ENCODE peak calls at places on chromosomes 13 and 19, in nine cellular contexts. One of them, this sample, is unnamed.

GRCh38 chr13:108272333-108272732 is 2.8 kb downstream of the TNFSF13B start:
- DNase-seq in ovary: no peak
- DNase-seq in AG04449: no peak
- DNase-seq in CD4-positive, alpha-beta memory T cell: no peak
- DNase-seq in PC-9: no peak
- DNase-seq in lower lobe of right lung: no peak
- DNase-seq in IMR-90: peak
- DNase-seq in SK-N-SH: no peak
- DNase-seq in fibroblast of pulmonary artery: no peak
- DNase-seq in this sample: no peak

GRCh38 chr13:74556002-74556551 is 421.9 kb upstream of the KLF12 start:
- DNase-seq in ovary: no peak
- DNase-seq in AG04449: no peak
- DNase-seq in CD4-positive, alpha-beta memory T cell: no peak
- DNase-seq in PC-9: no peak
- DNase-seq in lower lobe of right lung: no peak
- DNase-seq in IMR-90: no peak
- DNase-seq in SK-N-SH: peak
- DNase-seq in fibroblast of pulmonary artery: no peak
- DNase-seq in this sample: no peak

GRCh38 chr19:40693150-40693788 is 2.8 kb upstream of the NUMBL start:
- DNase-seq in ovary: no peak
- DNase-seq in AG04449: no peak
- DNase-seq in CD4-positive, alpha-beta memory T cell: no peak
- DNase-seq in PC-9: no peak
- DNase-seq in lower lobe of right lung: no peak
- DNase-seq in IMR-90: no peak
- DNase-seq in SK-N-SH: no peak
- DNase-seq in fibroblast of pulmonary artery: no peak
- DNase-seq in this sample: no peak

GRCh38 chr19:10876459-10877240 is 5.3 kb downstream of the CARM1 start:
- DNase-seq in ovary: no peak
- DNase-seq in AG04449: no peak
- DNase-seq in CD4-positive, alpha-beta memory T cell: no peak
- DNase-seq in PC-9: no peak
- DNase-seq in lower lobe of right lung: no peak
- DNase-seq in IMR-90: no peak
- DNase-seq in SK-N-SH: no peak
- DNase-seq in fibroblast of pulmonary artery: no peak
- DNase-seq in this sample: peak

GRCh38 chr13:63396746-63397145 is 1981.1 kb upstream of the PCDH20 start:
- DNase-seq in ovary: no peak
- DNase-seq in AG04449: no peak
- DNase-seq in CD4-positive, alpha-beta memory T cell: no peak
- DNase-seq in PC-9: no peak
- DNase-seq in lower lobe of right lung: no peak
- DNase-seq in IMR-90: no peak
- DNase-seq in SK-N-SH: no peak
- DNase-seq in fibroblast of pulmonary artery: no peak
- DNase-seq in this sample: no peak

GRCh38 chr13:112106467-112107141 is 39.7 kb downstream of the SOX1 start:
- DNase-seq in ovary: no peak
- DNase-seq in AG04449: no peak
- DNase-seq in CD4-positive, alpha-beta memory T cell: no peak
- DNase-seq in PC-9: no peak
- DNase-seq in lower lobe of right lung: no peak
- DNase-seq in IMR-90: no peak
- DNase-seq in SK-N-SH: no peak
- DNase-seq in fibroblast of pulmonary artery: no peak
- DNase-seq in this sample: peak

GRCh38 chr13:41788552-41788951 is 172.4 kb downstream of the VWA8 start:
- DNase-seq in ovary: no peak
- DNase-seq in AG04449: no peak
- DNase-seq in CD4-positive, alpha-beta memory T cell: no peak
- DNase-seq in PC-9: no peak
- DNase-seq in lower lobe of right lung: no peak
- DNase-seq in IMR-90: no peak
- DNase-seq in SK-N-SH: no peak
- DNase-seq in fibroblast of pulmonary artery: peak
- DNase-seq in this sample: no peak

GRCh38 chr19:15025237-15025636 is 24.0 kb upstream of the CASP14 start:
- DNase-seq in ovary: no peak
- DNase-seq in AG04449: no peak
- DNase-seq in CD4-positive, alpha-beta memory T cell: no peak
- DNase-seq in PC-9: peak
- DNase-seq in lower lobe of right lung: no peak
- DNase-seq in IMR-90: no peak
- DNase-seq in SK-N-SH: peak
- DNase-seq in fibroblast of pulmonary artery: no peak
- DNase-seq in this sample: no peak

GRCh38 chr19:7853760-7854107 is 20.5 kb downstream of the PRR36 start:
- DNase-seq in ovary: no peak
- DNase-seq in AG04449: no peak
- DNase-seq in CD4-positive, alpha-beta memory T cell: no peak
- DNase-seq in PC-9: no peak
- DNase-seq in lower lobe of right lung: no peak
- DNase-seq in IMR-90: no peak
- DNase-seq in SK-N-SH: no peak
- DNase-seq in fibroblast of pulmonary artery: no peak
- DNase-seq in this sample: no peak

GRCh38 chr19:50361290-50362029 is 4.0 kb downstream of the NAPSA start:
- DNase-seq in ovary: no peak
- DNase-seq in AG04449: no peak
- DNase-seq in CD4-positive, alpha-beta memory T cell: no peak
- DNase-seq in PC-9: peak
- DNase-seq in lower lobe of right lung: peak
- DNase-seq in IMR-90: no peak
- DNase-seq in SK-N-SH: no peak
- DNase-seq in fibroblast of pulmonary artery: no peak
- DNase-seq in this sample: no peak

GRCh38 chr19:4896372-4896771 is 6.3 kb downstream of the ARRDC5 start:
- DNase-seq in ovary: no peak
- DNase-seq in AG04449: no peak
- DNase-seq in CD4-positive, alpha-beta memory T cell: no peak
- DNase-seq in PC-9: peak
- DNase-seq in lower lobe of right lung: no peak
- DNase-seq in IMR-90: peak
- DNase-seq in SK-N-SH: no peak
- DNase-seq in fibroblast of pulmonary artery: peak
- DNase-seq in this sample: peak

DNA sequence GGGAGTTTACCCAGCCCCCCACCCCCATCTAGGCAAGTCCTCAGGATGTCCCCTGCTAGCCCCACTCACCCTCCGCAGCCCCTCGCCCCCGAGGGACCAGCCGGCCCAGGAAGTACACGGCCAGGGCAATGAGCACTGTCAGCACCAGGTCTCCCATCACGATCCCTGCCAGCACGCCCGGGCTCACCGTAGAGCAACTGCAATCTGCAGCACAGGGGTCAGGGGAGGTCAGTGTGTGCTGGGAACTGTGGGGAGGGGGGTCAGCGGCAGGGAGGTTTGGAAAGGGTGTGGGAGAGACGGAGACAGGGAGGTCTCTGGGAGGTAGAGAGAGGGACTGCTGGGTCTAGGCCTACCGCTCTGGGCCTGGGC is 734 bp downstream of the TYROBP start:
- DNase-seq in ovary: no peak
- DNase-seq in AG04449: no peak
- DNase-seq in CD4-positive, alpha-beta memory T cell: no peak
- DNase-seq in PC-9: no peak
- DNase-seq in lower lobe of right lung: peak
- DNase-seq in IMR-90: no peak
- DNase-seq in SK-N-SH: peak
- DNase-seq in fibroblast of pulmonary artery: no peak
- DNase-seq in this sample: no peak
- H3K4me3 ChIP-seq in ovary: no peak
- H3K4me3 ChIP-seq in AG04449: no peak
- H3K4me3 ChIP-seq in CD4-positive, alpha-beta memory T cell: no peak
- H3K4me3 ChIP-seq in PC-9: no peak
- H3K4me3 ChIP-seq in lower lobe of right lung: peak
- H3K4me3 ChIP-seq in IMR-90: no peak
- H3K4me3 ChIP-seq in SK-N-SH: no peak
- H3K4me3 ChIP-seq in fibroblast of pulmonary artery: no peak
- H3K4me3 ChIP-seq in this sample: no peak

GRCh38 chr13:28136916-28137315 is 1.4 kb upstream of the PAN3 start:
- DNase-seq in ovary: no peak
- DNase-seq in AG04449: no peak
- DNase-seq in CD4-positive, alpha-beta memory T cell: no peak
- DNase-seq in PC-9: no peak
- DNase-seq in lower lobe of right lung: no peak
- DNase-seq in IMR-90: no peak
- DNase-seq in SK-N-SH: no peak
- DNase-seq in fibroblast of pulmonary artery: no peak
- DNase-seq in this sample: no peak
- H3K4me3 ChIP-seq in ovary: no peak
- H3K4me3 ChIP-seq in AG04449: peak
- H3K4me3 ChIP-seq in CD4-positive, alpha-beta memory T cell: peak
- H3K4me3 ChIP-seq in PC-9: peak
- H3K4me3 ChIP-seq in lower lobe of right lung: peak
- H3K4me3 ChIP-seq in IMR-90: peak
- H3K4me3 ChIP-seq in SK-N-SH: peak
- H3K4me3 ChIP-seq in fibroblast of pulmonary artery: peak
- H3K4me3 ChIP-seq in this sample: peak

GRCh38 chr19:17103177-17103576 is 27.6 kb downstream of the MYO9B start:
- DNase-seq in ovary: no peak
- DNase-seq in AG04449: no peak
- DNase-seq in CD4-positive, alpha-beta memory T cell: no peak
- DNase-seq in PC-9: peak
- DNase-seq in lower lobe of right lung: no peak
- DNase-seq in IMR-90: peak
- DNase-seq in SK-N-SH: peak
- DNase-seq in fibroblast of pulmonary artery: peak
- DNase-seq in this sample: peak
- H3K4me3 ChIP-seq in ovary: no peak
- H3K4me3 ChIP-seq in AG04449: no peak
- H3K4me3 ChIP-seq in CD4-positive, alpha-beta memory T cell: no peak
- H3K4me3 ChIP-seq in PC-9: no peak
- H3K4me3 ChIP-seq in lower lobe of right lung: no peak
- H3K4me3 ChIP-seq in IMR-90: no peak
- H3K4me3 ChIP-seq in SK-N-SH: no peak
- H3K4me3 ChIP-seq in fibroblast of pulmonary artery: no peak
- H3K4me3 ChIP-seq in this sample: no peak

DNA sequence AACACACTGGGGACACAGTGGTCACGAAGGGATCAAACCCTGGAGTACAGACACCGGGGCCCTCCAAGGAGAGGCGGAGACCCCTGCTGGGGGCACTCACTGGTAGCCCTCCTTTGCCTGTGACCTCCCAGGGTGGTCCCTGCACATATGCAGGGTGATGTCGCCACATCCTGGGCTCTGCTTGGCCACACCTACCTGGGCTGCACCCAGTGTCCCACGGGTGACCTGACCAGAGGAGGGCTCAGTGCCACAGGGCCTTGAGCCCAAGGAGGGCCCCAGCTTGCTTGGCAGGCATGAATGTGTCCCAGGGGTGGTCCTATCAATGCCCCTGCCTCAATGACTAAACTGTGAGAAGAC is 4.1 kb downstream of the PCID2 start:
- DNase-seq in ovary: no peak
- DNase-seq in AG04449: no peak
- DNase-seq in CD4-positive, alpha-beta memory T cell: no peak
- DNase-seq in PC-9: peak
- DNase-seq in lower lobe of right lung: no peak
- DNase-seq in IMR-90: no peak
- DNase-seq in SK-N-SH: no peak
- DNase-seq in fibroblast of pulmonary artery: no peak
- DNase-seq in this sample: no peak
- H3K4me3 ChIP-seq in ovary: no peak
- H3K4me3 ChIP-seq in AG04449: no peak
- H3K4me3 ChIP-seq in CD4-positive, alpha-beta memory T cell: no peak
- H3K4me3 ChIP-seq in PC-9: no peak
- H3K4me3 ChIP-seq in lower lobe of right lung: no peak
- H3K4me3 ChIP-seq in IMR-90: no peak
- H3K4me3 ChIP-seq in SK-N-SH: no peak
- H3K4me3 ChIP-seq in fibroblast of pulmonary artery: no peak
- H3K4me3 ChIP-seq in this sample: no peak

GRCh38 chr13:45337803-45338202 is 3.2 kb downstream of the TPT1 start:
- DNase-seq in ovary: no peak
- DNase-seq in AG04449: no peak
- DNase-seq in CD4-positive, alpha-beta memory T cell: no peak
- DNase-seq in PC-9: no peak
- DNase-seq in lower lobe of right lung: no peak
- DNase-seq in IMR-90: no peak
- DNase-seq in SK-N-SH: no peak
- DNase-seq in fibroblast of pulmonary artery: no peak
- DNase-seq in this sample: no peak

GRCh38 chr13:45333973-45334922 is 6.7 kb downstream of the TPT1 start:
- DNase-seq in ovary: no peak
- DNase-seq in AG04449: no peak
- DNase-seq in CD4-positive, alpha-beta memory T cell: peak
- DNase-seq in PC-9: no peak
- DNase-seq in lower lobe of right lung: no peak
- DNase-seq in IMR-90: peak
- DNase-seq in SK-N-SH: no peak
- DNase-seq in fibroblast of pulmonary artery: peak
- DNase-seq in this sample: no peak

GRCh38 chr13:45337395-45337794 is 3.6 kb downstream of the TPT1 start:
- DNase-seq in ovary: no peak
- DNase-seq in AG04449: no peak
- DNase-seq in CD4-positive, alpha-beta memory T cell: no peak
- DNase-seq in PC-9: no peak
- DNase-seq in lower lobe of right lung: no peak
- DNase-seq in IMR-90: no peak
- DNase-seq in SK-N-SH: no peak
- DNase-seq in fibroblast of pulmonary artery: peak
- DNase-seq in this sample: no peak

GRCh38 chr13:45335397-45336024 is 5.5 kb downstream of the TPT1 start:
- DNase-seq in ovary: no peak
- DNase-seq in AG04449: no peak
- DNase-seq in CD4-positive, alpha-beta memory T cell: no peak
- DNase-seq in PC-9: no peak
- DNase-seq in lower lobe of right lung: no peak
- DNase-seq in IMR-90: no peak
- DNase-seq in SK-N-SH: no peak
- DNase-seq in fibroblast of pulmonary artery: peak
- DNase-seq in this sample: no peak

DNA sequence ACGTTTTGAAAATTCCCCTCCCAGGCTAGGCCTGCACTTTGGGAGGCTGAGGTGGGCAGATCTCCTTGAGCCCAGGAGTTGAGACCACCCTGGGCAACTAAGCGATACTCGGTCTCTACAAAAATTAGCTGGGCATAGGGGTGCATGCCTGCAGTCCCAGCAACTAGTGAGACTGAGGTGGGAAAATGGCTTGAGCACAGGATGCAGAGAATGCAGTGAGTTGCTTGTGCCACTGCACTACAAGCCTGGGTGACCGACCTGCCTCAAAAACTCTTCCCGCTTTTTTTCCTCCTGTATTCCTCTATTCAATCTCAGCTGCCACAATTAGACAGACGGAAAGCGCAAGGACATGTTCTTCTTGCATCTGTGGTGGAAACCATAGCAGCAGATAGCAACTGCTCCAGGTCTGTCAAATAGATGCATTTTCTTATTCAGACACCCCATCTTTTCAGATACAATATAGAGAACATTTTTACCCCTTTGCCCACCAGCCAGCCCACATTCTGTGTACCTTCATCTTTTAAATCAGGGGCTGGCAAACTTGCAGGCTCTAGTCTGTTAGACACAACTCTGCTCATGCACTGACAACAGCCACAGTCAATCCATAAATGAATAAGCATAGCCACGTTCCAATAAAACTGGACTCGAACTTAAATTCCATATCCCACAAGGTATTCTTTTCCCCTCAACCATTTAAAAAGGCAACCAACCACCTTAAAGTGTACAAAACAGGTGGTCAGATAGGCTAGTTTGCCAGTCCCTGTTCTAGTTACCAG is 4.8 kb downstream of the TPT1 start:
- DNase-seq in ovary: no peak
- DNase-seq in AG04449: no peak
- DNase-seq in CD4-positive, alpha-beta memory T cell: no peak
- DNase-seq in PC-9: no peak
- DNase-seq in lower lobe of right lung: no peak
- DNase-seq in IMR-90: no peak
- DNase-seq in SK-N-SH: no peak
- DNase-seq in fibroblast of pulmonary artery: peak
- DNase-seq in this sample: no peak
- H3K4me3 ChIP-seq in ovary: no peak
- H3K4me3 ChIP-seq in AG04449: no peak
- H3K4me3 ChIP-seq in CD4-positive, alpha-beta memory T cell: no peak
- H3K4me3 ChIP-seq in PC-9: no peak
- H3K4me3 ChIP-seq in lower lobe of right lung: no peak
- H3K4me3 ChIP-seq in IMR-90: no peak
- H3K4me3 ChIP-seq in SK-N-SH: no peak
- H3K4me3 ChIP-seq in fibroblast of pulmonary artery: no peak
- H3K4me3 ChIP-seq in this sample: no peak